ENCODE peak calls at places on chromosome 20, in nine cellular contexts. K, L, N, X, J, E, T, B and Z are unnamed samples.

GRCh38 chr20:10758446-10758845 is 84.6 kb upstream of the JAG1 start:
- DNase-seq in K (no peak), L (no peak), N (peak), X (no peak), J (no peak), E (no peak), T (no peak), B (no peak), Z (no peak)

GRCh38 chr20:50333856-50334255 is 143.2 kb downstream of the CEBPB start:
- DNase-seq in K (no peak), L (no peak), N (no peak), X (no peak), J (peak), E (no peak), T (no peak), B (no peak), Z (no peak)

GRCh38 chr20:11373391-11373790 is 544.3 kb upstream of the BTBD3 start:
- DNase-seq in K (no peak), L (no peak), N (no peak), X (no peak), J (no peak), E (no peak), T (no peak), B (no peak), Z (no peak)

GRCh38 chr20:34704177-34705007 is at the start of gene TP53INP2:
- DNase-seq in K (peak), L (peak), N (peak), X (peak), J (peak), E (peak), T (peak), B (peak), Z (peak)

GRCh38 chr20:62054451-62054953 is 11.2 kb downstream of the TAF4 start:
- DNase-seq in K (no peak), L (no peak), N (no peak), X (no peak), J (no peak), E (no peak), T (peak), B (peak), Z (no peak)

GRCh38 chr20:15838466-15838865 is 734.8 kb downstream of the KIF16B start:
- DNase-seq in K (no peak), L (no peak), N (no peak), X (no peak), J (no peak), E (no peak), T (no peak), B (no peak), Z (no peak)

GRCh38 chr20:62822788-62823651 is 6.2 kb downstream of the COL9A3 start:
- DNase-seq in K (no peak), L (peak), N (peak), X (peak), J (no peak), E (peak), T (no peak), B (peak), Z (no peak)

GRCh38 chr20:35680464-35681183 is 15.9 kb upstream of the CPNE1 start:
- DNase-seq in K (no peak), L (no peak), N (no peak), X (no peak), J (no peak), E (no peak), T (no peak), B (no peak), Z (no peak)

GRCh38 chr20:45402946-45403345 is 5.1 kb upstream of the DBNDD2 start:
- DNase-seq in K (no peak), L (no peak), N (no peak), X (no peak), J (no peak), E (no peak), T (no peak), B (no peak), Z (no peak)

GRCh38 chr20:36593347-36593746 is 12.2 kb upstream of the RAB5IF start:
- DNase-seq in K (no peak), L (no peak), N (no peak), X (no peak), J (no peak), E (no peak), T (no peak), B (no peak), Z (no peak)

GRCh38 chr20:1942486-1943266 is 47.5 kb downstream of the SIRPA start:
- DNase-seq in K (no peak), L (no peak), N (no peak), X (no peak), J (no peak), E (no peak), T (no peak), B (no peak), Z (no peak)

GRCh38 chr20:23121766-23122095 is 35.6 kb upstream of the CD93 start:
- DNase-seq in K (no peak), L (no peak), N (no peak), X (no peak), J (no peak), E (no peak), T (peak), B (no peak), Z (no peak)

GRCh38 chr20:34512955-34513419 is 3.2 kb upstream of the DYNLRB1 start:
- DNase-seq in K (no peak), L (no peak), N (no peak), X (no peak), J (no peak), E (no peak), T (no peak), B (no peak), Z (no peak)

GRCh38 chr20:54643761-54644160 is 168.4 kb downstream of the DOK5 start:
- DNase-seq in K (no peak), L (no peak), N (peak), X (no peak), J (peak), E (no peak), T (no peak), B (no peak), Z (no peak)

GRCh38 chr20:33319986-33320385 is 37.0 kb downstream of the BPIFB1 start:
- DNase-seq in K (no peak), L (no peak), N (no peak), X (no peak), J (no peak), E (no peak), T (no peak), B (no peak), Z (no peak)